ENCODE peak calls at places on chromosomes 5 and 9, in six cellular contexts. One of them, this sample, is unnamed.

GRCh38 chr5:75614165-75614564 is 2.9 kb downstream of the ANKDD1B start:
- DNase-seq in activated naive CD4-positive, alpha-beta T cell treated with anti-CD3 and anti-CD28 coated beads for 36 hours: no peak
- DNase-seq in effector memory CD8-positive, alpha-beta T cell: no peak
- DNase-seq in anterior cingulate cortex: no peak
- DNase-seq in choroid plexus epithelial cell: no peak
- DNase-seq in nephron progenitor cell: no peak
- DNase-seq in this sample: no peak

GRCh38 chr5:135578685-135579341 is at the start of gene CXCL14:
- DNase-seq in anterior cingulate cortex: no peak
- DNase-seq in activated naive CD4-positive, alpha-beta T cell treated with anti-CD3 and anti-CD28 coated beads for 36 hours: peak
- DNase-seq in nephron progenitor cell: peak
- DNase-seq in effector memory CD8-positive, alpha-beta T cell: no peak
- DNase-seq in choroid plexus epithelial cell: peak
- DNase-seq in this sample: no peak

GRCh38 chr9:98085058-98085457 is 28.5 kb downstream of the NANS start:
- DNase-seq in anterior cingulate cortex: no peak
- DNase-seq in activated naive CD4-positive, alpha-beta T cell treated with anti-CD3 and anti-CD28 coated beads for 36 hours: no peak
- DNase-seq in effector memory CD8-positive, alpha-beta T cell: no peak
- DNase-seq in choroid plexus epithelial cell: no peak
- DNase-seq in nephron progenitor cell: no peak
- DNase-seq in this sample: no peak

GRCh38 chr5:157912621-157913325 is 53.8 kb upstream of the CLINT1 start:
- DNase-seq in effector memory CD8-positive, alpha-beta T cell: no peak
- DNase-seq in choroid plexus epithelial cell: no peak
- DNase-seq in activated naive CD4-positive, alpha-beta T cell treated with anti-CD3 and anti-CD28 coated beads for 36 hours: no peak
- DNase-seq in anterior cingulate cortex: no peak
- DNase-seq in nephron progenitor cell: peak
- DNase-seq in this sample: no peak

GRCh38 chr5:170597109-170597741 is 93.4 kb downstream of the KCNIP1 start:
- DNase-seq in activated naive CD4-positive, alpha-beta T cell treated with anti-CD3 and anti-CD28 coated beads for 36 hours: peak
- DNase-seq in nephron progenitor cell: no peak
- DNase-seq in choroid plexus epithelial cell: peak
- DNase-seq in effector memory CD8-positive, alpha-beta T cell: no peak
- DNase-seq in anterior cingulate cortex: no peak
- DNase-seq in this sample: no peak

GRCh38 chr9:89243296-89244061 is 64.9 kb upstream of the SHC3 start:
- DNase-seq in anterior cingulate cortex: no peak
- DNase-seq in activated naive CD4-positive, alpha-beta T cell treated with anti-CD3 and anti-CD28 coated beads for 36 hours: no peak
- DNase-seq in effector memory CD8-positive, alpha-beta T cell: no peak
- DNase-seq in choroid plexus epithelial cell: no peak
- DNase-seq in nephron progenitor cell: no peak
- DNase-seq in this sample: no peak

GRCh38 chr5:8517461-8517860 is 648.5 kb downstream of the MTRR start:
- DNase-seq in activated naive CD4-positive, alpha-beta T cell treated with anti-CD3 and anti-CD28 coated beads for 36 hours: no peak
- DNase-seq in effector memory CD8-positive, alpha-beta T cell: no peak
- DNase-seq in nephron progenitor cell: no peak
- DNase-seq in anterior cingulate cortex: no peak
- DNase-seq in choroid plexus epithelial cell: peak
- DNase-seq in this sample: no peak

GRCh38 chr5:60495644-60496520 is 204.1 kb downstream of the DEPDC1B start:
- DNase-seq in anterior cingulate cortex: no peak
- DNase-seq in activated naive CD4-positive, alpha-beta T cell treated with anti-CD3 and anti-CD28 coated beads for 36 hours: no peak
- DNase-seq in choroid plexus epithelial cell: no peak
- DNase-seq in nephron progenitor cell: no peak
- DNase-seq in effector memory CD8-positive, alpha-beta T cell: no peak
- DNase-seq in this sample: peak

GRCh38 chr9:69637801-69638200 is 34.4 kb downstream of the APBA1 start:
- DNase-seq in effector memory CD8-positive, alpha-beta T cell: no peak
- DNase-seq in anterior cingulate cortex: no peak
- DNase-seq in choroid plexus epithelial cell: peak
- DNase-seq in activated naive CD4-positive, alpha-beta T cell treated with anti-CD3 and anti-CD28 coated beads for 36 hours: no peak
- DNase-seq in nephron progenitor cell: no peak
- DNase-seq in this sample: no peak

GRCh38 chr5:59039296-59040006 is 456.6 kb downstream of the RAB3C start:
- DNase-seq in choroid plexus epithelial cell: peak
- DNase-seq in nephron progenitor cell: peak
- DNase-seq in effector memory CD8-positive, alpha-beta T cell: peak
- DNase-seq in activated naive CD4-positive, alpha-beta T cell treated with anti-CD3 and anti-CD28 coated beads for 36 hours: peak
- DNase-seq in anterior cingulate cortex: no peak
- DNase-seq in this sample: no peak

GRCh38 chr5:125190232-125191051 is 444.0 kb upstream of the ZNF608 start:
- DNase-seq in effector memory CD8-positive, alpha-beta T cell: no peak
- DNase-seq in choroid plexus epithelial cell: no peak
- DNase-seq in anterior cingulate cortex: no peak
- DNase-seq in nephron progenitor cell: no peak
- DNase-seq in activated naive CD4-positive, alpha-beta T cell treated with anti-CD3 and anti-CD28 coated beads for 36 hours: no peak
- DNase-seq in this sample: no peak